ENCODE peak calls at places on chromosomes 11 and 22, in four cellular contexts. O, V, R and Z are unnamed samples.

GRCh38 chr22:30421695-30422480 is 3.7 kb upstream of the MTFP1 start:
- DNase-seq in O (peak), V (no peak), R (no peak), Z (peak)

GRCh38 chr11:63535734-63536133 is 874 bp upstream of the PLAAT4 start:
- DNase-seq in O (peak), V (no peak), R (no peak), Z (no peak)

GRCh38 chr22:24054356-24054755 is 43.3 kb downstream of the CABIN1 start:
- DNase-seq in O (no peak), V (no peak), R (no peak), Z (no peak)

GRCh38 chr11:124108158-124108557 is 7.1 kb upstream of the VWA5A start:
- DNase-seq in O (peak), V (no peak), R (no peak), Z (peak)

GRCh38 chr11:17369685-17370243 is 18.2 kb downstream of the NCR3LG1 start:
- DNase-seq in O (no peak), V (no peak), R (no peak), Z (no peak)

GRCh38 chr11:76782526-76783293 is 446 bp upstream of the TSKU start:
- DNase-seq in O (peak), V (peak), R (peak), Z (peak)

GRCh38 chr11:24496728-24497396 is at the start of gene LUZP2:
- DNase-seq in O (no peak), V (peak), R (no peak), Z (no peak)

GRCh38 chr11:110522456-110522855 is 92.7 kb downstream of the FDX1 start:
- DNase-seq in O (no peak), V (no peak), R (no peak), Z (no peak)

GRCh38 chr22:19019679-19020032 is 83.6 kb upstream of the PRODH start:
- DNase-seq in O (no peak), V (no peak), R (no peak), Z (no peak)

GRCh38 chr22:25172153-25172552 is 27.5 kb upstream of the CRYBB3 start:
- DNase-seq in O (peak), V (no peak), R (no peak), Z (peak)

GRCh38 chr11:64744544-64745218 is 739 bp upstream of the RASGRP2 start:
- DNase-seq in O (peak), V (no peak), R (no peak), Z (no peak)

GRCh38 chr22:40325315-40325714 is 21.0 kb upstream of the ADSL start:
- DNase-seq in O (peak), V (no peak), R (no peak), Z (no peak)